ENCODE peak calls at places on chromosomes 5 and 9, in four cellular contexts. V is SK-N-SH, P is HCT116, K is H1. D is an unnamed sample.

GRCh38 chr5:15447209-15447608 is 52.8 kb upstream of the FBXL7 start:
- DNase-seq in V (no peak), K (no peak), P (no peak), D (no peak)

GRCh38 chr5:912356-913091 is 19.8 kb downstream of the TRIP13 start:
- DNase-seq in K (no peak), V (no peak), P (peak), D (peak)

GRCh38 chr5:44845777-44846176 is 37.0 kb downstream of the MRPS30 start:
- DNase-seq in K (no peak), P (no peak), V (no peak), D (no peak)

GRCh38 chr9:113620377-113621161 is 157.0 kb downstream of the RGS3 start:
- DNase-seq in P (peak), K (peak), V (peak), D (peak)

GRCh38 chr5:79585129-79585528 is 27.1 kb upstream of the TENT2 start:
- DNase-seq in K (no peak), P (no peak), V (no peak), D (no peak)

GRCh38 chr5:168477060-168477459 is 9.2 kb upstream of the RARS1 start:
- DNase-seq in K (no peak), P (no peak), V (no peak), D (no peak)

GRCh38 chr5:59660737-59661136 is 232.8 kb downstream of the PDE4D start:
- DNase-seq in P (no peak), V (peak), K (no peak), D (no peak)

GRCh38 chr9:135067091-135067710 is 20.3 kb upstream of the OLFM1 start:
- DNase-seq in V (no peak), P (no peak), K (no peak), D (no peak)

GRCh38 chr5:19902316-19902934 is 85.6 kb downstream of the CDH18 start:
- DNase-seq in K (no peak), V (no peak), P (no peak), D (no peak)

GRCh38 chr9:13082796-13083195 is 196.7 kb downstream of the MPDZ start:
- DNase-seq in P (no peak), V (no peak), K (no peak), D (no peak)

GRCh38 chr9:75109210-75109839 is 21.0 kb downstream of the OSTF1 start:
- DNase-seq in V (no peak), K (no peak), P (no peak), D (no peak)

GRCh38 chr5:54215233-54215736 is 95.1 kb downstream of the ARL15 start:
- DNase-seq in P (no peak), V (no peak), K (no peak), D (no peak)

GRCh38 chr5:99900302-99900811 is 634.8 kb upstream of the FAM174A start:
- DNase-seq in K (no peak), V (no peak), P (peak), D (peak)

GRCh38 chr9:71490810-71491209 is 277.5 kb downstream of the CEMIP2 start:
- DNase-seq in K (no peak), V (no peak), P (no peak), D (peak)

GRCh38 chr5:78526049-78526525 is 122.5 kb downstream of the LHFPL2 start:
- DNase-seq in P (no peak), V (no peak), K (no peak), D (no peak)

GRCh38 chr5:11620172-11620571 is 284.1 kb downstream of the CTNND2 start:
- DNase-seq in V (no peak), K (no peak), P (no peak), D (no peak)

GRCh38 chr9:9108641-9109040 is 1309.1 kb upstream of the DMAC1 start:
- DNase-seq in K (peak), V (no peak), P (no peak), D (no peak)

GRCh38 chr9:136021891-136022681 is 60.9 kb upstream of the UBAC1 start:
- DNase-seq in V (no peak), P (no peak), K (no peak), D (no peak)

GRCh38 chr5:172910828-172911627 is 48.2 kb upstream of the RPL26L1 start:
- DNase-seq in P (peak), K (no peak), V (peak), D (no peak)

GRCh38 chr5:73612799-73613198 is 13.2 kb upstream of the ARHGEF28 start:
- DNase-seq in K (no peak), P (no peak), V (no peak), D (no peak)

GRCh38 chr5:565782-566445 is 41.7 kb upstream of the SLC9A3 start:
- DNase-seq in P (no peak), K (peak), V (no peak), D (no peak)

GRCh38 chr5:5150667-5151066 is 10.5 kb downstream of the ADAMTS16 start:
- DNase-seq in K (no peak), P (no peak), V (no peak), D (no peak)

GRCh38 chr9:110700953-110701352 is 32.4 kb downstream of the MUSK start:
- DNase-seq in P (no peak), V (no peak), K (no peak), D (no peak)

GRCh38 chr9:86768709-86769108 is 178.6 kb downstream of the GAS1 start:
- DNase-seq in K (no peak), V (no peak), P (no peak), D (no peak)

GRCh38 chr5:32909207-32909606 is 198.1 kb downstream of the NPR3 start:
- DNase-seq in P (no peak), K (no peak), V (no peak), D (no peak)

GRCh38 chr9:1604942-1605560 is 410.1 kb upstream of the SMARCA2 start:
- DNase-seq in K (no peak), P (no peak), V (peak), D (peak)

GRCh38 chr5:80082221-80082620 is 47.1 kb downstream of the THBS4 start:
- DNase-seq in P (no peak), K (no peak), V (no peak), D (no peak)

GRCh38 chr5:42951169-42951846 is 88.8 kb downstream of the ANXA2R start:
- DNase-seq in V (peak), K (no peak), P (no peak), D (no peak)

GRCh38 chr5:143140492-143141231 is 262.8 kb downstream of the NR3C1 start:
- DNase-seq in K (no peak), V (no peak), P (no peak), D (peak)

GRCh38 chr9:744046-744712 is 97.3 kb upstream of the DMRT1 start:
- DNase-seq in V (no peak), P (no peak), K (no peak), D (no peak)

GRCh38 chr9:93119953-93120845 is 13.9 kb downstream of the NINJ1 start:
- DNase-seq in P (peak), V (peak), K (no peak), D (peak)

GRCh38 chr5:55159763-55160492 is at the start of gene GPX8:
- DNase-seq in K (no peak), V (peak), P (peak), D (peak)

GRCh38 chr5:134438268-134438622 is 26.6 kb upstream of the CDKN2AIPNL start:
- DNase-seq in V (no peak), K (no peak), P (no peak), D (no peak)

GRCh38 chr9:4640027-4640426 is 22.1 kb upstream of the PLPP6 start:
- DNase-seq in P (peak), V (peak), K (no peak), D (no peak)

GRCh38 chr5:132408965-132409364 is 39.5 kb downstream of the SLC22A5 start:
- DNase-seq in P (no peak), V (no peak), K (no peak), D (no peak)

GRCh38 chr5:112681481-112681908 is 56.2 kb upstream of the APC start:
- DNase-seq in V (no peak), K (no peak), P (no peak), D (no peak)

GRCh38 chr5:72296251-72296650 is 23.8 kb downstream of the MRPS27 start:
- DNase-seq in K (no peak), P (no peak), V (no peak), D (no peak)

GRCh38 chr9:38278457-38278856 is 114.0 kb upstream of the ALDH1B1 start:
- DNase-seq in K (no peak), P (no peak), V (no peak), D (no peak)

GRCh38 chr9:101536938-101537337 is 3.3 kb downstream of the RNF20 start:
- DNase-seq in P (no peak), K (no peak), V (no peak), D (no peak)

GRCh38 chr5:54257366-54258118 is 52.8 kb downstream of the ARL15 start:
- DNase-seq in V (no peak), P (no peak), K (no peak), D (peak)

DNA sequence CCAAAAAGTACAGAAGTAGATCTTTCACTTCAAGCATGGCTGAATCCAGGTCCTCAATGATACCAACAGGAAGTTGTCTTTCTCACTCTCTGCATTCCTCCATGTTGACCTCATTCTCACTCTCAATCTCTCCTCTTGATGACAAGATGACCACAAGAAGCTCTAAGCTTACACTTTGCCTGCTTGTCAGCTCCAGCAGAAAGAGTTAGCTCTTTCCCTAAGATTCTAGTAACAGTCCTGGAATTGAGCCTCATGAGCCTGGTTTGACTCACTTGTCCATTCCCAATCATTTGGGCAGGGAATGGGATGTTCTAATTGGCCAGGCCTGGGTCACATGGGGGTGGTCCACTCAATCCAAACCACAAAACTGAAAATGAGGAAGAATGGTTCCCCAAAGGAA is 3.3 kb upstream of the CLTA start:
- DNase-seq in V (no peak), K (no peak), P (no peak), D (no peak)
- TF ChIP-seq JUND in V (no peak), K (no peak), P (no peak), D (no peak)

GRCh38 chr9:137671196-137671538 is 52.4 kb downstream of the EHMT1 start:
- DNase-seq in V (no peak), P (no peak), K (no peak), D (no peak)
- TF ChIP-seq JUND in V (no peak), P (no peak), K (no peak), D (no peak)

DNA sequence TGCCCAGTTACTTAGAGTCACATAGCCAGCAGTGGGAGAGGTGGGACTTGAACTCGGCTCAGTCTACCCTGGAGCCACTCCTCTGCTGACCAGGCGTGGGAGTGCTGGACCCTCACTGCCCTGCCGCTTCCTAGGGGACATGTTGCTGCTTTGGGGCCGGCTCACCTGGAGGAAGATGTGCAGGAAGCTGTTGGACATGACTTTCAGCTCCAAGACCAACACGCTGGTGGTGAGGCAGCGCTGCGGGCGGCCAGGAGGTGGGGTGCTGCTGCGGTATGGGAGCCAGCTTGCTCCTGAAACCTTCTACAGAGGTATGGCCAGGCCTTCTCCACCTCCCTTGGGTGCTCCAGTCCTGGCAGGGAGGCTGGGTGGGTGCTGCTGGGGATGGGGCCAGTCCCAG is 3.4 kb upstream of the CACFD1 start:
- DNase-seq in V (no peak), P (no peak), K (no peak), D (no peak)
- TF ChIP-seq JUND in V (no peak), P (no peak), K (no peak), D (no peak)

DNA sequence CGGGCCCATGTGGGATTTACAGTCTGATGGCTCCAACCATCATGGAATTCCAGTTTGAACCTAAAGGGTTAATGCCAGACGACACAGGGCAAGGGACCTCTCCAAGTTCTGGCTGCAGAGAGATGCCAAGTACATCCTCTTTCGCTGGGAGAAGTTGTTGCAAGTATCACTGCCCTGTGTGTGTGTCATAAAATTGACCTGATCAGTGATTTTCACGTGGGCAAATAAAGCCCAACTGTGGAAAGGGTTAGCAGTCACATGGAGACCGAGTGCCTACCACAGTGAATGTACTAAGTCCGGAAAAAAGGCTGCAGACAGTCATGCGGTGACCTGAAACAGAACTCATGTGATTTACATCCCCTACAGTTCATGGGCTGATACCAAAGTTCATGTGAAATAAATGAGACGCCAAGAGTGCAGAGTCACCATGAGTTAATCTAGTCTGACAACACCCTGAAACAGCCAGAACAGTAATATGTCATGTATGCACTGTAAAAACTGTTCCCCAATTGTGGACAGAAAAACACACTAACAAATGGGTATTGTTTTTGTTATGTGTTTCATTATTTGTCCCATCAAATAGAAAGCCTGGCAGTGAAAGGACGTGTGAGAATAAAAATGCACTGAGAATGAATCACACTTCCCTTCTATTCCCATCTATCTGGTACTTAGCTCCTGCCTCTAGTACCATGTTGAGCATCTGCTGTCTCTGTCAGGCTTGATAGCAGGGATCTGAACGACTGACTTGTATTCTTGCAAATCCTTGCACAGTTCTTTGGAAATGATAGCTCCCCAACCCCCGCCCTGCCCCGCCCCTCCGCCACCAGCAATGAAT is 115.7 kb downstream of the SUSD1 start:
- DNase-seq in V (no peak), P (no peak), K (no peak), D (no peak)
- TF ChIP-seq JUND in V (peak), P (no peak), K (no peak), D (no peak)

GRCh38 chr9:80004687-80005086 is 432.9 kb downstream of the TLE4 start:
- DNase-seq in V (no peak), P (no peak), K (no peak), D (no peak)
- TF ChIP-seq JUND in V (no peak), P (no peak), K (no peak), D (no peak)

GRCh38 chr9:31683126-31683525 is 701.3 kb upstream of the ACO1 start:
- DNase-seq in V (no peak), K (no peak), P (no peak), D (no peak)
- TF ChIP-seq JUND in V (no peak), K (no peak), P (no peak), D (no peak)

GRCh38 chr5:103565711-103566110 is 3.1 kb upstream of the NUDT12 start:
- DNase-seq in V (no peak), P (no peak), K (no peak), D (no peak)
- TF ChIP-seq JUND in V (no peak), P (no peak), K (no peak), D (no peak)